ENCODE peak calls at places on chromosomes 1 and 21, in nine cellular contexts. B is PC-3; Z is esophagus squamous epithelium; L is hepatocyte; Q is lower lobe of right lung; M is naive thymus-derived CD4-positive, alpha-beta T cell; E is HepG2; X is mesendoderm; N is cardiac muscle cell. O is an unnamed sample.

GRCh38 chr1:76106719-76107235 is 32.2 kb downstream of the ST6GALNAC3 start:
- DNase-seq in B (no peak), Z (no peak), L (no peak), Q (no peak), M (no peak), E (no peak), X (no peak), N (no peak), O (no peak)

GRCh38 chr1:21042920-21043605 is 133.6 kb downstream of the EIF4G3 start:
- DNase-seq in B (no peak), Z (no peak), L (no peak), Q (no peak), M (no peak), E (no peak), X (no peak), N (peak; percentile 87), O (no peak)

GRCh38 chr1:151047591-151047924 is at the start of gene C1orf56:
- DNase-seq in B (peak; percentile 76), Z (no peak), L (peak; percentile 86), Q (peak; percentile 71), M (peak; percentile 49), E (peak; percentile 43), X (peak; percentile 82), N (peak; percentile 82), O (peak; percentile 47)

GRCh38 chr1:154974808-154975408 is 427 bp downstream of the CKS1B start:
- DNase-seq in B (peak; percentile 98), Z (peak; percentile 77), L (peak; percentile 98), Q (peak; percentile 95), M (peak; percentile 97), E (peak; percentile 95), X (peak; percentile 98), N (peak; percentile 97), O (peak; percentile 97)

GRCh38 chr1:219567341-219567947 is 45.5 kb downstream of the ZC3H11B start:
- DNase-seq in B (peak; percentile 87), Z (no peak), L (peak; percentile 51), Q (no peak), M (no peak), E (peak; percentile 20), X (peak; percentile 47), N (peak; percentile 83), O (no peak)

GRCh38 chr21:37460196-37460595 is 93.6 kb downstream of the DYRK1A start:
- DNase-seq in B (no peak), Z (no peak), L (no peak), Q (no peak), M (no peak), E (no peak), X (peak; percentile 85), N (no peak), O (peak; percentile 54)

GRCh38 chr1:224454337-224455055 is 19.9 kb upstream of the WDR26 start:
- DNase-seq in B (peak; percentile 95), Z (no peak), L (peak; percentile 81), Q (no peak), M (no peak), E (peak; percentile 77), X (peak; percentile 23), N (no peak), O (no peak)

GRCh38 chr1:93194231-93194630 is 13.7 kb downstream of the CCDC18 start:
- DNase-seq in B (no peak), Z (no peak), L (no peak), Q (no peak), M (no peak), E (no peak), X (no peak), N (no peak), O (no peak)

GRCh38 chr1:51792864-51793263 is 85.7 kb downstream of the NRDC start:
- DNase-seq in B (peak; percentile 18), Z (no peak), L (peak; percentile 26), Q (no peak), M (no peak), E (no peak), X (peak; percentile 47), N (peak; percentile 50), O (no peak)

GRCh38 chr1:226519741-226520598 is 28.6 kb upstream of the STUM start:
- DNase-seq in B (no peak), Z (no peak), L (no peak), Q (no peak), M (no peak), E (no peak), X (peak; percentile 55), N (no peak), O (no peak)

GRCh38 chr21:30990514-30991304 is 47.6 kb downstream of the KRTAP19-8 start:
- DNase-seq in B (peak; percentile 12), Z (no peak), L (no peak), Q (no peak), M (no peak), E (no peak), X (no peak), N (no peak), O (no peak)

GRCh38 chr1:154198756-154199562 is 7.1 kb upstream of the TPM3 start:
- DNase-seq in B (peak; percentile 84), Z (no peak), L (peak; percentile 76), Q (no peak), M (peak; percentile 61), E (peak; percentile 71), X (peak; percentile 84), N (peak; percentile 75), O (peak; percentile 73)

GRCh38 chr1:76190749-76191424 is 116.3 kb downstream of the ST6GALNAC3 start:
- DNase-seq in B (no peak), Z (no peak), L (no peak), Q (no peak), M (no peak), E (no peak), X (no peak), N (no peak), O (no peak)

DNA sequence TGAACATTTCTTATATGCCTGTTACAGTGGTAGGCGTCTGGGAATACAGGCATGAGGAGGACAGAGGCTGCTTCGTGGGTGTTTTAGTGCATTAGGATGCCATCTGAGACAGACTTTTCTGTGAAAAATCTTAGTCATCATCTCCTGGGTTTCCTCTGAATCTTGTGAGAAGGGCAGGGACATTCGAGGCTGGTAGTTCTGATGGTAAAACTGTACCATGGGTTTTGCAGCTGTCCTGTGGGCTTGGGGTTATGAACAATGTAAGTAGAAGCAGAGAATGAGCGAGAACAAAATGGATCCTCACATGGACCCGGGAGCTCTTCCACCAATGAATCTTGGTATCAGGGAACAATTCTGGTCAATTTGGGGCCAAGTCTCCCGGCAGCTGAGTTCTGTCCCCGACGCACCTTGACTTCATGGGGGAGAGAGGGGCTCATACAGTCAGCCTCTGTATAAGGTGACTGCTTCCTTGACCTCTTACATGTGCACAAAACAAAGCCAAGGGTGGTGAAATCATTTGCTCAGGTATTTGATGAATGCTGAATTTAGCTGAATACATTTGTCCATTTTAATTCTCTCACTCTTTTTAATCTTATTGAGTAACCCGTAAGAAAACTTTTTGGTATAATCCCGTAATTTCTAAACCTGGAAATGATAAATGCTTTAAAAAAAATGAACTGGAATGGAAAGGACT is 63.6 kb upstream of the ERRFI1 start:
- DNase-seq in B (peak; percentile 38), Z (no peak), L (peak; percentile 9), Q (no peak), M (no peak), E (no peak), X (no peak), N (peak; percentile 54), O (no peak)
- H3K4me1 ChIP-seq in B (peaks cover 53% of the 10 kb centered on the region), Z (peaks cover 12% of the 10 kb centered on the region), L (peaks cover 9% of the 10 kb centered on the region), Q (peaks cover 18% of the 10 kb centered on the region), M (no peaks in the 10 kb centered on the region), E (peaks cover 81% of the 10 kb centered on the region), X (no peaks in the 10 kb centered on the region), N (no peaks in the 10 kb centered on the region), O (no peaks in the 10 kb centered on the region)

GRCh38 chr1:22318279-22318983 is 133.2 kb upstream of the ZBTB40 start:
- DNase-seq in B (no peak), Z (no peak), L (peak; percentile 64), Q (no peak), M (no peak), E (no peak), X (peak; percentile 81), N (no peak), O (peak; percentile 79)

GRCh38 chr1:22317920-22318243 is 133.8 kb upstream of the ZBTB40 start:
- DNase-seq in B (no peak), Z (no peak), L (no peak), Q (no peak), M (no peak), E (no peak), X (no peak), N (no peak), O (no peak)

GRCh38 chr1:22317231-22317919 is 134.3 kb upstream of the ZBTB40 start:
- DNase-seq in B (peak; percentile 44), Z (no peak), L (peak; percentile 50), Q (no peak), M (no peak), E (no peak), X (peak; percentile 75), N (peak; percentile 20), O (peak; percentile 67)

GRCh38 chr1:22320703-22321344 is 130.8 kb upstream of the ZBTB40 start:
- DNase-seq in B (no peak), Z (no peak), L (no peak), Q (no peak), M (no peak), E (no peak), X (no peak), N (no peak), O (peak; percentile 38)

DNA sequence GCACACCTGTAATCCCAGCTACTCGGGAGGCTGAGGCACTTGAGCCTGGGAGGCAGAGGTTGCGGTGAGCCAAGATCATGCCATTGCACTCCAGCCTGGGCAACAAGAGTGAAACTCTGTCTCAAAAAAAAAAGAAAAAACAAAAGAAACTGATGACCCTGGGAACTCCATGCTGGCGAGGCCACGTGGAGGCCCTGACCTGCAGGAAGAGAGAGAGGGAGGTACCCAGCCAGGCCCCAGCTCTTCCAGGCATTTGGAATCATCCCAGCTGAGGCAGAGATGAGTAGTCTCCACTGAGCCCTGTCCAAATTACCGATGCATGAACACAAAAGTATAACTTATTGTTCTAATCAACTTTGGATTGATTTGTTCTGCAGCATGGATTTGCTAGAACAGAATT is 132.0 kb upstream of the ZBTB40 start:
- DNase-seq in B (no peak), Z (no peak), L (no peak), Q (no peak), M (no peak), E (no peak), X (no peak), N (no peak), O (no peak)
- H3K36me3 ChIP-seq in B (no peaks in the 10 kb centered on the region), Z (no peaks in the 10 kb centered on the region), L (no peaks in the 10 kb centered on the region), Q (no peaks in the 10 kb centered on the region), M (no peaks in the 10 kb centered on the region), E (no peaks in the 10 kb centered on the region), X (no peaks in the 10 kb centered on the region), N (no peaks in the 10 kb centered on the region), O (no peaks in the 10 kb centered on the region)

DNA sequence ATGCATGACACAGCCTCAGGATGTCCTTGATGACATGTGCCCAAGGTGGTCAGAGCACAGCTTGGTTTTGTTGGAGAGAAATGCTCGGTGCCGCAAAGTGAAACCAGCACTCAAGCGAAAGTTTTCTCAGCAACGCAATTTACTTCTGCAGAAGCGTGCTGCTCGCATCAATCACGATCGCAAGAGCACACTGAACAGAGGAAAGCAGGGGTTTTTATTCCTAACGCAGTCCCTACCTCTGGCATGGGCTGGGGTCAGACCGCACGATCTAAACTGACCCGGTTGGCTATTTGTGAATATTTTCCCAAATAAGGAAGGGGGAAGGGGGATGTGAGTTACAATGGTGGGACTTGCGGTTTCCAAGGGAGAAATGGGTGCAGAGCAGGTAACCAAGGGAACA is 809 bp upstream of the ZNF669 start:
- DNase-seq in B (no peak), Z (no peak), L (no peak), Q (no peak), M (no peak), E (no peak), X (no peak), N (no peak), O (no peak)
- H3K4me3 ChIP-seq in B (peak overlapping the region; percentile 98), Z (peak overlapping the region; percentile 85), L (peak overlapping the region; percentile 17), Q (peak overlapping the region; percentile 82), M (no peak overlapping the region), E (peak overlapping the region; percentile 100), X (no peak overlapping the region), N (no peak overlapping the region), O (no peak overlapping the region)

GRCh38 chr1:12167493-12168429 is 970 bp downstream of the TNFRSF1B start:
- DNase-seq in B (no peak), Z (no peak), L (no peak), Q (no peak), M (no peak), E (no peak), X (no peak), N (no peak), O (no peak)
- H3K4me1 ChIP-seq in B (no peaks in the 10 kb centered on the region), Z (peaks cover 24% of the 10 kb centered on the region), L (peaks cover 3% of the 10 kb centered on the region), Q (peaks cover 63% of the 10 kb centered on the region), M (peaks cover 59% of the 10 kb centered on the region), E (no peaks in the 10 kb centered on the region), X (no peaks in the 10 kb centered on the region), N (no peaks in the 10 kb centered on the region), O (no peaks in the 10 kb centered on the region)

O was measured in HAP-1.